ENCODE peak calls at places on chromosomes 3 and 15, in four cellular contexts. M, B, W and U are unnamed samples.
A peak's percentile ranks its signal among the peaks of the same experiment; 100 is the strongest.

GRCh38 chr3:195886181-195887141 is 21.9 kb downstream of the TNK2 start:
- DNase-seq in B (peak; percentile 35), M (no peak), W (no peak), U (no peak)

GRCh38 chr3:177057768-177058167 is 139.5 kb downstream of the TBL1XR1 start:
- DNase-seq in W (no peak), M (no peak), B (peak; percentile 24), U (no peak)

GRCh38 chr3:187726564-187726963 is 18.7 kb downstream of the BCL6 start:
- DNase-seq in W (no peak), B (no peak), M (no peak), U (no peak)

GRCh38 chr3:138461246-138461645 is 26.8 kb downstream of the ESYT3 start:
- DNase-seq in W (no peak), B (peak; percentile 16), M (no peak), U (peak; percentile 47)

GRCh38 chr15:100730129-100730528 is 127.7 kb downstream of the ASB7 start:
- DNase-seq in W (no peak), B (no peak), M (no peak), U (no peak)

GRCh38 chr3:193971268-193971751 is 164.6 kb upstream of the HES1 start:
- DNase-seq in M (no peak), W (no peak), B (no peak), U (no peak)

GRCh38 chr15:47439146-47439869 is 278.0 kb upstream of the SEMA6D start:
- DNase-seq in W (no peak), M (no peak), B (peak; percentile 65), U (no peak)

GRCh38 chr15:68633181-68634121 is 54.7 kb downstream of the CORO2B start:
- DNase-seq in M (no peak), B (no peak), W (no peak), U (no peak)

GRCh38 chr3:196440696-196441095 is 8.5 kb upstream of the UBXN7 start:
- DNase-seq in B (peak; percentile 36), W (no peak), M (no peak), U (no peak)

GRCh38 chr3:170506556-170506955 is 79.3 kb downstream of the SLC7A14 start:
- DNase-seq in W (no peak), M (peak; percentile 52), B (peak; percentile 71), U (no peak)

GRCh38 chr15:39704684-39705083 is 78.0 kb downstream of the FSIP1 start:
- DNase-seq in B (peak; percentile 31), W (no peak), M (no peak), U (no peak)

GRCh38 chr3:39170461-39170860 is 17.1 kb upstream of the CSRNP1 start:
- DNase-seq in B (no peak), M (no peak), W (no peak), U (no peak)

GRCh38 chr3:102006812-102007485 is 157.6 kb downstream of the NFKBIZ start:
- DNase-seq in B (peak; percentile 96), M (no peak), W (peak; percentile 64), U (peak; percentile 19)

GRCh38 chr15:27486036-27486435 is 515.1 kb downstream of the GABRG3 start:
- DNase-seq in B (no peak), M (no peak), W (no peak), U (no peak)

GRCh38 chr3:128698211-128699011 is 27.6 kb upstream of the RAB7A start:
- DNase-seq in B (no peak), W (peak; percentile 23), M (no peak), U (no peak)

GRCh38 chr15:44183363-44183762 is 11.7 kb downstream of the FRMD5 start:
- DNase-seq in W (no peak), M (no peak), B (no peak), U (no peak)

GRCh38 chr3:172073262-172073915 is 34.0 kb downstream of the FNDC3B start:
- DNase-seq in M (no peak), B (no peak), W (no peak), U (no peak)

GRCh38 chr3:66297917-66298316 is 77.1 kb downstream of the SLC25A26 start:
- DNase-seq in W (no peak), M (no peak), B (peak; percentile 75), U (no peak)

GRCh38 chr15:37979597-37979996 is 45.2 kb downstream of the TMCO5A start:
- DNase-seq in B (no peak), W (no peak), M (no peak), U (no peak)

GRCh38 chr3:129320261-129320660 is 41.6 kb downstream of the HMCES start:
- DNase-seq in B (no peak), W (no peak), M (no peak), U (no peak)

GRCh38 chr15:27327467-27328045 is 356.6 kb downstream of the GABRG3 start:
- DNase-seq in M (no peak), W (no peak), B (no peak), U (no peak)

GRCh38 chr3:55608266-55608937 is 121.3 kb upstream of the WNT5A start:
- DNase-seq in B (no peak), M (no peak), W (no peak), U (no peak)

GRCh38 chr3:159586587-159587202 is 401.9 kb upstream of the IL12A start:
- DNase-seq in M (peak; percentile 9), W (no peak), B (peak; percentile 63), U (peak; percentile 6)

GRCh38 chr3:194030372-194030771 is 105.6 kb upstream of the HES1 start:
- DNase-seq in M (peak; percentile 43), B (no peak), W (no peak), U (no peak)

GRCh38 chr15:97504031-97504430 is 456.5 kb upstream of the ARRDC4 start:
- DNase-seq in W (no peak), B (peak; percentile 0), M (no peak), U (no peak)

GRCh38 chr15:68372291-68372811 is 59.6 kb downstream of the ITGA11 start:
- DNase-seq in W (peak; percentile 16), M (peak; percentile 16), B (no peak), U (peak; percentile 13)

GRCh38 chr15:49412821-49413220 is 10.2 kb upstream of the FGF7 start:
- DNase-seq in B (no peak), W (no peak), M (no peak), U (no peak)

GRCh38 chr3:75303676-75304075 is 360.5 kb upstream of the FRG2C start:
- DNase-seq in W (no peak), M (no peak), B (no peak), U (no peak)

GRCh38 chr3:133532951-133533350 is 40.5 kb upstream of the CDV3 start:
- DNase-seq in M (no peak), B (peak; percentile 81), W (no peak), U (no peak)

GRCh38 chr15:70833897-70834765 is 19.8 kb downstream of the LARP6 start:
- DNase-seq in B (peak; percentile 91), W (no peak), M (peak; percentile 72), U (peak; percentile 33)

GRCh38 chr3:127784865-127785710 is 37.2 kb downstream of the MGLL start:
- DNase-seq in W (no peak), M (no peak), B (no peak), U (no peak)

GRCh38 chr3:159884661-159885402 is 103.8 kb upstream of the IL12A start:
- DNase-seq in W (no peak), M (peak; percentile 9), B (peak; percentile 65), U (peak; percentile 10)

GRCh38 chr3:117734431-117734830 is 1024.9 kb downstream of the TUSC7 start:
- DNase-seq in B (peak; percentile 79), M (no peak), W (no peak), U (no peak)

GRCh38 chr15:86611392-86612040 is 531.8 kb downstream of the AGBL1 start:
- DNase-seq in B (no peak), M (no peak), W (no peak), U (no peak)

GRCh38 chr3:47433796-47434195 is 41.9 kb downstream of the SCAP start:
- DNase-seq in M (no peak), W (no peak), B (no peak), U (no peak)
- TF ChIP-seq POLR2A in M (no peak), W (no peak), B (no peak), U (no peak)

DNA sequence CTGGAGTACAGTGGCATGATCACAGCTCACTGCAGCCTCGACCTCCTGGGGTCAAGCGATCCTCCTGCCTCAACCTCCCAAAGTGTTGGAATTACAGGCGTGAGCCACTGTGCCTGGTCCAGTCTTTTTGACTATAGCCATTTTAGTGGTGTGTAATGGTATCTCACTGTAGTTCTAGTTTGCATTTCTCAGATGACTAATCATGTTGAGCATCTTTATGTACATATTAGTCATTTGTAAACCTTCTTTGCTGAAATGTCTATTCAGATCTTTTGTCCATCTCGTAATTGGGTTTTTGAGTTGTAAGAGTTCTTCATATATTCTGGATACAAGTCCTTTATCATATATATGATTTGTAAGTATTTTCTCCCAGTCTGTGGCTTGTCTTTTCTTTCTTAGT is 16.3 kb downstream of the PCCB start:
- DNase-seq in W (no peak), B (peak; percentile 83), M (peak; percentile 16), U (peak; percentile 32)
- TF ChIP-seq POLR2A in W (no peak), B (no peak), M (no peak), U (no peak)

DNA sequence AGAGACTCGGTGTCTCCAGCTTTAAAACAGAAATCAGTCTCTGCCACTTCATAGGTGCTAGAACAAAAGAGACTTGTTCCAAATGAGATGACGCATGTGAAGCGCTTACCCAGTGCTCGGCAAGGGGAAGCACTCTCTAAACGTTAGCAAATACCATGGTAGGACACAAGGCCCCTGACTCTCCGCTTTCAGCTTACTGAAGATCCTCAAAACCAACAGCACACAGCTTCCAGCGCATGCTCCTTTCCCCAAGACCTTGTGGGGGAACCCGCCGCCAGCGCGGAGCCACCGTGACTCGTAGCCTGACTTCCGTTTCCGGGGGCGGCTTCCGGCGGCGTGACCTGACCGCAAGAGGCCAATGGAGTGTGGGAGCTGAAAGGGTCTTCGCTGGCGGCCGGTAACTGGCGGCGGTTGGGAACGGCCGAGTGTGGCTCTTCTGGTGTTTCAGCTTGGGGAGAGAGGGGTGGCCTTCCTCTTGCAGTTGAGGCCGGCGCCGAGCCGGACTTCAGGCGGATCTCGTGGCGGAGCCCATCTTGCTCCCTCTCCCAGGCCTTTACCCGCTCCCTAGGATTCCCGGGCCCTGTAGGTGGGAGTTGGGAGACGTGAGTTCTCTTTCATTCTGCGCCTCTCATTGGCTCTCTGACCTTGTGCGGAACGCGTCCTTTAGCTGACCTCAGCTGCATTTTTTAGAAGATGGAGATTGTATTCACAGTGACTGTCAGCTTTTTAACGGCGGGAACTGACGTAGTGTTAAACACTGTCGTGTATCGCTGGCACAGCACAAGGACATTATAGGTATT is at the start of gene THUMPD3:
- DNase-seq in W (peak; percentile 84), M (peak; percentile 93), B (peak; percentile 85), U (peak; percentile 79)
- TF ChIP-seq POLR2A in W (peak; percentile 52), M (peak; percentile 93), B (peak; percentile 91), U (peak; percentile 58)

GRCh38 chr15:99565281-99566156 is at the start of gene MEF2A:
- DNase-seq in M (peak; percentile 82), B (peak; percentile 93), W (peak; percentile 95), U (peak; percentile 82)
- TF ChIP-seq POLR2A in M (peak; percentile 79), B (peak; percentile 70), W (peak; percentile 64), U (peak; percentile 77)

DNA sequence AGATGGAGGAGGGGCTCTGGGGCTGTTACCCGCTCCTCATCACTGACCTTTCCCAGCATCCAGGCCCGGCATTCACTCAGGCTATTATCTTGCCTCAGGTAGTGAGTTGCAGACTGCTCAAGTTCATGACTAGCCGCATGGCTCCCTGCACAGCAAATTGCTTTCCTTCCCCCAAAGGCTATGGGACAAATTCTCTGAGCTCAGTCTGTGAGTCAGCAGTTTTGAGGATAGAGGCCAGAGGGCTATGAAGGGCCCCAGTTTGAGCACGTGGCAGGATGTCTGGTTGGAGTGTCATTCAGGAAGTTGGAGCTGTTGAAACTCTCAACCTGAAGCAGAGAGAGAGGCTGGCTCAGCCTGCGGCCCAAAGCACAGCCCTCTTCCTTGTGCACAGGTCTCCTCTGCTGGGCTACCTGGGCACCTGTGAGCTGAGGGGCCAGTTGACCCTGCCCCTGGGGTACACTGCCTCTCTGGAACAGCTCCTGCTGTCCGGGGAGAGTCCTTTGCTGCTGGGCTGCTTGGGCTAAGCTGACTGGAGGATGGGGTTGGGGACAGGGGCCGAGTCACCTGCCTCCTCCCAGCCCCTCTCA is 7.9 kb downstream of the FAH start:
- DNase-seq in M (peak; percentile 87), B (peak; percentile 96), W (no peak), U (peak; percentile 24)
- TF ChIP-seq POLR2A in M (no peak), B (no peak), W (no peak), U (peak; percentile 16)

GRCh38 chr15:50786468-50786867 is 21.0 kb upstream of the SPPL2A start:
- DNase-seq in B (no peak), M (no peak), W (no peak), U (no peak)
- TF ChIP-seq POLR2A in B (no peak), M (no peak), W (no peak), U (no peak)